ENCODE peak calls at places on chromosomes 16 and 17, in ten cellular contexts. One of them, this sample, is unnamed.

GRCh38 chr17:50625032-50625871 is 9.4 kb upstream of the ABCC3 start:
- DNase-seq in ELF-1: no peak
- DNase-seq in cardiac muscle cell: no peak
- DNase-seq in germinal center: no peak
- DNase-seq in islet precursor cell: no peak
- DNase-seq in HFF-Myc: no peak
- DNase-seq in cerebellar cortex: no peak
- DNase-seq in activated CD4-positive, alpha-beta memory T cell treated with anti-CD3 and anti-CD28 coated beads, Interleukin-2, amount 10 ng/mL, durations not matched to agents 7 days and 5 days: no peak
- DNase-seq in HT-29: no peak
- DNase-seq in activated B cell treated with CpG ODN at 0.5 μM for 24 hours: no peak
- DNase-seq in this sample: no peak

GRCh38 chr16:21242756-21243155 is 9.3 kb downstream of the ANKS4B start:
- DNase-seq in ELF-1: no peak
- DNase-seq in cardiac muscle cell: peak
- DNase-seq in germinal center: no peak
- DNase-seq in islet precursor cell: no peak
- DNase-seq in HFF-Myc: no peak
- DNase-seq in cerebellar cortex: no peak
- DNase-seq in activated CD4-positive, alpha-beta memory T cell treated with anti-CD3 and anti-CD28 coated beads, Interleukin-2, amount 10 ng/mL, durations not matched to agents 7 days and 5 days: no peak
- DNase-seq in HT-29: no peak
- DNase-seq in activated B cell treated with CpG ODN at 0.5 μM for 24 hours: no peak
- DNase-seq in this sample: no peak

GRCh38 chr17:44069974-44070454 is 521 bp upstream of the G6PC3 start:
- DNase-seq in ELF-1: peak
- DNase-seq in cardiac muscle cell: peak
- DNase-seq in germinal center: peak
- DNase-seq in islet precursor cell: peak
- DNase-seq in HFF-Myc: no peak
- DNase-seq in cerebellar cortex: no peak
- DNase-seq in activated CD4-positive, alpha-beta memory T cell treated with anti-CD3 and anti-CD28 coated beads, Interleukin-2, amount 10 ng/mL, durations not matched to agents 7 days and 5 days: no peak
- DNase-seq in HT-29: peak
- DNase-seq in activated B cell treated with CpG ODN at 0.5 μM for 24 hours: no peak
- DNase-seq in this sample: no peak

GRCh38 chr17:77217566-77217965 is 76.8 kb downstream of the SEC14L1 start:
- DNase-seq in ELF-1: no peak
- DNase-seq in cardiac muscle cell: no peak
- DNase-seq in germinal center: no peak
- DNase-seq in islet precursor cell: no peak
- DNase-seq in HFF-Myc: no peak
- DNase-seq in cerebellar cortex: peak
- DNase-seq in activated CD4-positive, alpha-beta memory T cell treated with anti-CD3 and anti-CD28 coated beads, Interleukin-2, amount 10 ng/mL, durations not matched to agents 7 days and 5 days: no peak
- DNase-seq in HT-29: no peak
- DNase-seq in activated B cell treated with CpG ODN at 0.5 μM for 24 hours: no peak
- DNase-seq in this sample: no peak

GRCh38 chr16:57726433-57726947 is 9.1 kb upstream of the KATNB1 start:
- DNase-seq in ELF-1: no peak
- DNase-seq in cardiac muscle cell: no peak
- DNase-seq in germinal center: no peak
- DNase-seq in islet precursor cell: no peak
- DNase-seq in HFF-Myc: no peak
- DNase-seq in cerebellar cortex: no peak
- DNase-seq in activated CD4-positive, alpha-beta memory T cell treated with anti-CD3 and anti-CD28 coated beads, Interleukin-2, amount 10 ng/mL, durations not matched to agents 7 days and 5 days: no peak
- DNase-seq in HT-29: no peak
- DNase-seq in activated B cell treated with CpG ODN at 0.5 μM for 24 hours: no peak
- DNase-seq in this sample: no peak

GRCh38 chr17:42279776-42280630 is 3.8 kb upstream of the STAT5B start:
- DNase-seq in ELF-1: no peak
- DNase-seq in cardiac muscle cell: no peak
- DNase-seq in germinal center: no peak
- DNase-seq in islet precursor cell: no peak
- DNase-seq in HFF-Myc: no peak
- DNase-seq in cerebellar cortex: no peak
- DNase-seq in activated CD4-positive, alpha-beta memory T cell treated with anti-CD3 and anti-CD28 coated beads, Interleukin-2, amount 10 ng/mL, durations not matched to agents 7 days and 5 days: peak
- DNase-seq in HT-29: no peak
- DNase-seq in activated B cell treated with CpG ODN at 0.5 μM for 24 hours: no peak
- DNase-seq in this sample: no peak

GRCh38 chr16:70745536-70746025 is 55.4 kb downstream of the VAC14 start:
- DNase-seq in ELF-1: no peak
- DNase-seq in cardiac muscle cell: no peak
- DNase-seq in germinal center: no peak
- DNase-seq in islet precursor cell: no peak
- DNase-seq in HFF-Myc: no peak
- DNase-seq in cerebellar cortex: no peak
- DNase-seq in activated CD4-positive, alpha-beta memory T cell treated with anti-CD3 and anti-CD28 coated beads, Interleukin-2, amount 10 ng/mL, durations not matched to agents 7 days and 5 days: no peak
- DNase-seq in HT-29: no peak
- DNase-seq in activated B cell treated with CpG ODN at 0.5 μM for 24 hours: no peak
- DNase-seq in this sample: no peak

GRCh38 chr16:3317315-3317999 is 12.2 kb downstream of the ZNF75A start:
- DNase-seq in ELF-1: no peak
- DNase-seq in cardiac muscle cell: peak
- DNase-seq in germinal center: no peak
- DNase-seq in islet precursor cell: no peak
- DNase-seq in HFF-Myc: no peak
- DNase-seq in cerebellar cortex: peak
- DNase-seq in activated CD4-positive, alpha-beta memory T cell treated with anti-CD3 and anti-CD28 coated beads, Interleukin-2, amount 10 ng/mL, durations not matched to agents 7 days and 5 days: no peak
- DNase-seq in HT-29: no peak
- DNase-seq in activated B cell treated with CpG ODN at 0.5 μM for 24 hours: no peak
- DNase-seq in this sample: no peak

GRCh38 chr16:25006504-25007055 is 8.6 kb downstream of the ARHGAP17 start:
- DNase-seq in ELF-1: peak
- DNase-seq in cardiac muscle cell: peak
- DNase-seq in germinal center: no peak
- DNase-seq in islet precursor cell: peak
- DNase-seq in HFF-Myc: no peak
- DNase-seq in cerebellar cortex: no peak
- DNase-seq in activated CD4-positive, alpha-beta memory T cell treated with anti-CD3 and anti-CD28 coated beads, Interleukin-2, amount 10 ng/mL, durations not matched to agents 7 days and 5 days: no peak
- DNase-seq in HT-29: no peak
- DNase-seq in activated B cell treated with CpG ODN at 0.5 μM for 24 hours: no peak
- DNase-seq in this sample: no peak

GRCh38 chr17:74457820-74458166 is 8.6 kb upstream of the CD300A start:
- DNase-seq in ELF-1: no peak
- DNase-seq in cardiac muscle cell: no peak
- DNase-seq in germinal center: no peak
- DNase-seq in islet precursor cell: no peak
- DNase-seq in HFF-Myc: no peak
- DNase-seq in cerebellar cortex: no peak
- DNase-seq in activated CD4-positive, alpha-beta memory T cell treated with anti-CD3 and anti-CD28 coated beads, Interleukin-2, amount 10 ng/mL, durations not matched to agents 7 days and 5 days: no peak
- DNase-seq in HT-29: no peak
- DNase-seq in activated B cell treated with CpG ODN at 0.5 μM for 24 hours: no peak
- DNase-seq in this sample: no peak

GRCh38 chr16:57128787-57129389 is 36.5 kb downstream of the CPNE2 start:
- DNase-seq in ELF-1: no peak
- DNase-seq in cardiac muscle cell: no peak
- DNase-seq in germinal center: no peak
- DNase-seq in islet precursor cell: no peak
- DNase-seq in HFF-Myc: no peak
- DNase-seq in cerebellar cortex: no peak
- DNase-seq in activated CD4-positive, alpha-beta memory T cell treated with anti-CD3 and anti-CD28 coated beads, Interleukin-2, amount 10 ng/mL, durations not matched to agents 7 days and 5 days: peak
- DNase-seq in HT-29: no peak
- DNase-seq in activated B cell treated with CpG ODN at 0.5 μM for 24 hours: no peak
- DNase-seq in this sample: no peak

GRCh38 chr17:58205936-58206335 is 13.1 kb downstream of the MKS1 start:
- DNase-seq in ELF-1: no peak
- DNase-seq in cardiac muscle cell: no peak
- DNase-seq in germinal center: no peak
- DNase-seq in islet precursor cell: peak
- DNase-seq in HFF-Myc: no peak
- DNase-seq in cerebellar cortex: no peak
- DNase-seq in activated CD4-positive, alpha-beta memory T cell treated with anti-CD3 and anti-CD28 coated beads, Interleukin-2, amount 10 ng/mL, durations not matched to agents 7 days and 5 days: no peak
- DNase-seq in HT-29: no peak
- DNase-seq in activated B cell treated with CpG ODN at 0.5 μM for 24 hours: no peak
- DNase-seq in this sample: no peak

GRCh38 chr17:17860761-17861107 is 23.9 kb upstream of the SREBF1 start:
- DNase-seq in ELF-1: no peak
- DNase-seq in cardiac muscle cell: no peak
- DNase-seq in germinal center: no peak
- DNase-seq in islet precursor cell: no peak
- DNase-seq in HFF-Myc: no peak
- DNase-seq in cerebellar cortex: no peak
- DNase-seq in activated CD4-positive, alpha-beta memory T cell treated with anti-CD3 and anti-CD28 coated beads, Interleukin-2, amount 10 ng/mL, durations not matched to agents 7 days and 5 days: no peak
- DNase-seq in HT-29: no peak
- DNase-seq in activated B cell treated with CpG ODN at 0.5 μM for 24 hours: no peak
- DNase-seq in this sample: no peak

GRCh38 chr16:73028721-73029361 is 19.1 kb downstream of the ZFHX3 start:
- DNase-seq in ELF-1: no peak
- DNase-seq in cardiac muscle cell: no peak
- DNase-seq in germinal center: no peak
- DNase-seq in islet precursor cell: no peak
- DNase-seq in HFF-Myc: no peak
- DNase-seq in cerebellar cortex: no peak
- DNase-seq in activated CD4-positive, alpha-beta memory T cell treated with anti-CD3 and anti-CD28 coated beads, Interleukin-2, amount 10 ng/mL, durations not matched to agents 7 days and 5 days: no peak
- DNase-seq in HT-29: no peak
- DNase-seq in activated B cell treated with CpG ODN at 0.5 μM for 24 hours: no peak
- DNase-seq in this sample: no peak

GRCh38 chr16:84718-85452 is 6.9 kb downstream of the MPG start:
- DNase-seq in ELF-1: no peak
- DNase-seq in cardiac muscle cell: peak
- DNase-seq in germinal center: peak
- DNase-seq in islet precursor cell: no peak
- DNase-seq in HFF-Myc: no peak
- DNase-seq in cerebellar cortex: peak
- DNase-seq in activated CD4-positive, alpha-beta memory T cell treated with anti-CD3 and anti-CD28 coated beads, Interleukin-2, amount 10 ng/mL, durations not matched to agents 7 days and 5 days: peak
- DNase-seq in HT-29: no peak
- DNase-seq in activated B cell treated with CpG ODN at 0.5 μM for 24 hours: peak
- DNase-seq in this sample: peak

GRCh38 chr17:8105957-8106398 is 12.3 kb downstream of the ALOXE3 start:
- DNase-seq in ELF-1: no peak
- DNase-seq in cardiac muscle cell: peak
- DNase-seq in germinal center: no peak
- DNase-seq in islet precursor cell: peak
- DNase-seq in HFF-Myc: no peak
- DNase-seq in cerebellar cortex: no peak
- DNase-seq in activated CD4-positive, alpha-beta memory T cell treated with anti-CD3 and anti-CD28 coated beads, Interleukin-2, amount 10 ng/mL, durations not matched to agents 7 days and 5 days: no peak
- DNase-seq in HT-29: no peak
- DNase-seq in activated B cell treated with CpG ODN at 0.5 μM for 24 hours: no peak
- DNase-seq in this sample: no peak

GRCh38 chr16:64865037-64865696 is 256.7 kb downstream of the CDH11 start:
- DNase-seq in ELF-1: peak
- DNase-seq in cardiac muscle cell: peak
- DNase-seq in germinal center: no peak
- DNase-seq in islet precursor cell: no peak
- DNase-seq in HFF-Myc: no peak
- DNase-seq in cerebellar cortex: no peak
- DNase-seq in activated CD4-positive, alpha-beta memory T cell treated with anti-CD3 and anti-CD28 coated beads, Interleukin-2, amount 10 ng/mL, durations not matched to agents 7 days and 5 days: no peak
- DNase-seq in HT-29: no peak
- DNase-seq in activated B cell treated with CpG ODN at 0.5 μM for 24 hours: no peak
- DNase-seq in this sample: no peak

GRCh38 chr16:86931410-86931941 is 353.1 kb downstream of the FOXL1 start:
- DNase-seq in ELF-1: peak
- DNase-seq in cardiac muscle cell: peak
- DNase-seq in germinal center: no peak
- DNase-seq in islet precursor cell: peak
- DNase-seq in HFF-Myc: no peak
- DNase-seq in cerebellar cortex: no peak
- DNase-seq in activated CD4-positive, alpha-beta memory T cell treated with anti-CD3 and anti-CD28 coated beads, Interleukin-2, amount 10 ng/mL, durations not matched to agents 7 days and 5 days: no peak
- DNase-seq in HT-29: no peak
- DNase-seq in activated B cell treated with CpG ODN at 0.5 μM for 24 hours: no peak
- DNase-seq in this sample: no peak

GRCh38 chr16:31357324-31358156 is 2.6 kb downstream of the ITGAX start:
- DNase-seq in ELF-1: no peak
- DNase-seq in cardiac muscle cell: no peak
- DNase-seq in germinal center: no peak
- DNase-seq in islet precursor cell: no peak
- DNase-seq in HFF-Myc: no peak
- DNase-seq in cerebellar cortex: no peak
- DNase-seq in activated CD4-positive, alpha-beta memory T cell treated with anti-CD3 and anti-CD28 coated beads, Interleukin-2, amount 10 ng/mL, durations not matched to agents 7 days and 5 days: no peak
- DNase-seq in HT-29: no peak
- DNase-seq in activated B cell treated with CpG ODN at 0.5 μM for 24 hours: no peak
- DNase-seq in this sample: no peak

GRCh38 chr17:48241131-48241591 is 133.6 kb downstream of the SNX11 start:
- DNase-seq in ELF-1: peak
- DNase-seq in cardiac muscle cell: peak
- DNase-seq in germinal center: no peak
- DNase-seq in islet precursor cell: peak
- DNase-seq in HFF-Myc: peak
- DNase-seq in cerebellar cortex: no peak
- DNase-seq in activated CD4-positive, alpha-beta memory T cell treated with anti-CD3 and anti-CD28 coated beads, Interleukin-2, amount 10 ng/mL, durations not matched to agents 7 days and 5 days: peak
- DNase-seq in HT-29: no peak
- DNase-seq in activated B cell treated with CpG ODN at 0.5 μM for 24 hours: no peak
- DNase-seq in this sample: no peak

GRCh38 chr16:68860978-68861892 is 17.9 kb downstream of the TANGO6 start:
- DNase-seq in ELF-1: no peak
- DNase-seq in cardiac muscle cell: no peak
- DNase-seq in germinal center: no peak
- DNase-seq in islet precursor cell: no peak
- DNase-seq in HFF-Myc: no peak
- DNase-seq in cerebellar cortex: no peak
- DNase-seq in activated CD4-positive, alpha-beta memory T cell treated with anti-CD3 and anti-CD28 coated beads, Interleukin-2, amount 10 ng/mL, durations not matched to agents 7 days and 5 days: no peak
- DNase-seq in HT-29: no peak
- DNase-seq in activated B cell treated with CpG ODN at 0.5 μM for 24 hours: no peak
- DNase-seq in this sample: no peak

GRCh38 chr17:47957591-47958490 is at the start of gene PRR15L:
- DNase-seq in ELF-1: peak
- DNase-seq in cardiac muscle cell: no peak
- DNase-seq in germinal center: no peak
- DNase-seq in islet precursor cell: no peak
- DNase-seq in HFF-Myc: no peak
- DNase-seq in cerebellar cortex: no peak
- DNase-seq in activated CD4-positive, alpha-beta memory T cell treated with anti-CD3 and anti-CD28 coated beads, Interleukin-2, amount 10 ng/mL, durations not matched to agents 7 days and 5 days: no peak
- DNase-seq in HT-29: peak
- DNase-seq in activated B cell treated with CpG ODN at 0.5 μM for 24 hours: no peak
- DNase-seq in this sample: no peak

GRCh38 chr16:4272114-4272954 is 489 bp downstream of the TFAP4 start:
- DNase-seq in ELF-1: peak
- DNase-seq in cardiac muscle cell: peak
- DNase-seq in germinal center: peak
- DNase-seq in islet precursor cell: peak
- DNase-seq in HFF-Myc: no peak
- DNase-seq in cerebellar cortex: peak
- DNase-seq in activated CD4-positive, alpha-beta memory T cell treated with anti-CD3 and anti-CD28 coated beads, Interleukin-2, amount 10 ng/mL, durations not matched to agents 7 days and 5 days: peak
- DNase-seq in HT-29: peak
- DNase-seq in activated B cell treated with CpG ODN at 0.5 μM for 24 hours: no peak
- DNase-seq in this sample: no peak

GRCh38 chr16:30677931-30678585 is 19.8 kb downstream of the FBRS start:
- DNase-seq in ELF-1: peak
- DNase-seq in cardiac muscle cell: no peak
- DNase-seq in germinal center: no peak
- DNase-seq in islet precursor cell: no peak
- DNase-seq in HFF-Myc: no peak
- DNase-seq in cerebellar cortex: no peak
- DNase-seq in activated CD4-positive, alpha-beta memory T cell treated with anti-CD3 and anti-CD28 coated beads, Interleukin-2, amount 10 ng/mL, durations not matched to agents 7 days and 5 days: no peak
- DNase-seq in HT-29: no peak
- DNase-seq in activated B cell treated with CpG ODN at 0.5 μM for 24 hours: no peak
- DNase-seq in this sample: no peak